ENCODE peak calls at places on chromosomes 5 and 9, in eight cellular contexts. S is neural progenitor cell, L is GM23248, N is MM.1S, X is HCT116, I is GM23338, Y is SK-N-SH, C is PC-3. O is an unnamed sample.

GRCh38 chr5:127878174-127878750 is 175.1 kb downstream of the CCDC192 start:
- DNase-seq in C (peak; percentile 80), Y (peak; percentile 12), S (peak; percentile 60), L (peak; percentile 64), I (peak; percentile 77), X (peak; percentile 62), N (peak; percentile 19), O (peak; percentile 59)

GRCh38 chr5:180808461-180809000 is 5.9 kb upstream of the MGAT1 start:
- DNase-seq in S (no peak), Y (peak; percentile 46), I (no peak), L (no peak), C (no peak), N (no peak), X (no peak), O (no peak)

GRCh38 chr5:124871299-124871698 is 124.9 kb upstream of the ZNF608 start:
- DNase-seq in L (peak; percentile 87), I (no peak), Y (no peak), N (no peak), C (no peak), S (no peak), X (no peak), O (no peak)

GRCh38 chr5:91352831-91353695 is 30.1 kb downstream of the ARRDC3 start:
- DNase-seq in N (no peak), C (no peak), X (no peak), S (peak; percentile 19), Y (peak; percentile 50), L (no peak), I (no peak), O (no peak)

GRCh38 chr9:137741330-137741729 is 122.5 kb downstream of the EHMT1 start:
- DNase-seq in N (no peak), I (no peak), Y (no peak), C (no peak), X (no peak), L (no peak), S (no peak), O (no peak)

GRCh38 chr5:65512170-65512937 is 30.6 kb upstream of the ADAMTS6 start:
- DNase-seq in I (no peak), S (no peak), X (no peak), N (no peak), L (no peak), C (peak; percentile 41), Y (no peak), O (no peak)

GRCh38 chr9:96087669-96088299 is 212.3 kb downstream of the ERCC6L2 start:
- DNase-seq in X (no peak), L (no peak), N (no peak), I (peak; percentile 67), C (peak; percentile 19), S (peak; percentile 52), Y (no peak), O (peak; percentile 73)

GRCh38 chr9:20363233-20363632 is 259.1 kb downstream of the MLLT3 start:
- DNase-seq in I (no peak), X (no peak), C (no peak), L (no peak), S (no peak), N (no peak), Y (no peak), O (no peak)

GRCh38 chr5:95644351-95645042 is 2.1 kb upstream of the RFESD start:
- DNase-seq in Y (peak; percentile 44), I (peak; percentile 87), S (peak; percentile 60), X (peak; percentile 72), L (peak; percentile 74), C (peak; percentile 78), N (peak; percentile 77), O (peak; percentile 77)

GRCh38 chr5:40497573-40497972 is 182.1 kb upstream of the PTGER4 start:
- DNase-seq in Y (no peak), C (peak; percentile 32), N (no peak), S (no peak), L (peak; percentile 9), X (no peak), I (peak; percentile 23), O (no peak)

GRCh38 chr5:53884411-53884810 is 324.0 kb downstream of the NDUFS4 start:
- DNase-seq in S (no peak), L (no peak), N (no peak), C (no peak), I (peak; percentile 28), X (no peak), Y (no peak), O (no peak)

GRCh38 chr5:142145106-142145900 is 36.7 kb downstream of the NDFIP1 start:
- DNase-seq in C (peak; percentile 74), X (peak; percentile 45), S (peak; percentile 71), N (peak; percentile 72), I (peak; percentile 92), Y (peak; percentile 57), L (peak; percentile 80), O (peak; percentile 83)

GRCh38 chr9:69427286-69427685 is 102.3 kb downstream of the ENTREP1 start:
- DNase-seq in S (no peak), Y (no peak), N (no peak), I (no peak), X (no peak), L (no peak), C (no peak), O (no peak)

GRCh38 chr9:70435948-70436347 is 21.5 kb upstream of the KLF9 start:
- DNase-seq in X (no peak), C (peak; percentile 54), N (no peak), S (no peak), I (no peak), Y (no peak), L (peak; percentile 75), O (peak; percentile 28)

GRCh38 chr5:157744055-157745011 is 821 bp downstream of the LSM11 start:
- DNase-seq in Y (peak; percentile 55), C (peak; percentile 37), X (no peak), N (no peak), L (peak; percentile 50), S (no peak), I (peak; percentile 42), O (no peak)

GRCh38 chr9:21741151-21741550 is 61.3 kb upstream of the MTAP start:
- DNase-seq in L (peak; percentile 21), I (no peak), X (no peak), C (no peak), S (no peak), N (no peak), Y (no peak), O (no peak)

GRCh38 chr9:4111233-4112000 is 188.5 kb downstream of the GLIS3 start:
- DNase-seq in C (no peak), L (peak; percentile 41), I (no peak), N (no peak), Y (no peak), X (no peak), S (no peak), O (no peak)

GRCh38 chr9:86720893-86721698 is 226.2 kb downstream of the GAS1 start:
- DNase-seq in Y (no peak), S (no peak), C (peak; percentile 72), N (no peak), I (peak; percentile 37), X (no peak), L (no peak), O (no peak)

GRCh38 chr9:706606-707451 is 134.7 kb upstream of the DMRT1 start:
- DNase-seq in Y (peak; percentile 29), I (peak; percentile 76), N (peak; percentile 81), X (no peak), L (peak; percentile 86), S (peak; percentile 53), C (peak; percentile 49), O (peak; percentile 74)

GRCh38 chr9:132479733-132480132 is 69.7 kb downstream of the CFAP77 start:
- DNase-seq in S (no peak), C (no peak), Y (no peak), X (no peak), I (no peak), L (no peak), N (no peak), O (no peak)

GRCh38 chr9:132478353-132478752 is 68.3 kb downstream of the CFAP77 start:
- DNase-seq in S (no peak), N (no peak), Y (no peak), L (no peak), X (no peak), C (no peak), I (no peak), O (no peak)

GRCh38 chr9:132485454-132485853 is 75.4 kb downstream of the CFAP77 start:
- DNase-seq in N (no peak), S (no peak), I (no peak), X (no peak), C (no peak), Y (no peak), L (no peak), O (no peak)

GRCh38 chr9:132482196-132482813 is 72.3 kb downstream of the CFAP77 start:
- DNase-seq in X (no peak), C (no peak), L (no peak), N (no peak), I (no peak), S (no peak), Y (no peak), O (no peak)

DNA sequence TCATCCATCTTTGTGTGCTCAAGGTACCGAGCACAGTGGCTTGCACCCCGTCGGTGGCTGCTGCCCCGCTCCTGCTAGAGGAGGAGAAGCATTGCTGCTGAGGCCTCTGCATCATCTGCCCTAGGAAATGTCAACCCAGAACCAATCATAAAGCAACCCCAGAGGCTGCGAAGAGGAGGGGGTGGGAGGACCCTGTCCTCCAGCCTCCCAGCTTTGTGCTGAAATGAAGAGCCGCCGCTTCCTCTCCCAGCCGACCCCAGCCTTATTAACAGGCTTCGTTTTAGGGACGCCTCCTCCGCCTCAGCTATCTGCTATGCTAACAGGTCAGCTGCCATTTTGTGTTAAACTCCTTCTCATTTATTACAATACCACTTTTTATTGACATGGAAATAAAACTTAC is 71.5 kb downstream of the CFAP77 start:
- DNase-seq in Y (no peak), X (no peak), C (no peak), N (no peak), L (no peak), S (peak; percentile 52), I (peak; percentile 34), O (no peak)
- H3K27me3 ChIP-seq in Y (no peaks in the 10 kb centered on the region), X (no peaks in the 10 kb centered on the region), C (peaks cover 19% of the 10 kb centered on the region), N (peaks cover 91% of the 10 kb centered on the region), L (peaks cover 22% of the 10 kb centered on the region), S (no peaks in the 10 kb centered on the region), I (no peaks in the 10 kb centered on the region), O (no peaks in the 10 kb centered on the region)

GRCh38 chr5:122311888-122312669 is at the start of gene SNCAIP:
- DNase-seq in S (peak; percentile 83), X (no peak), L (peak; percentile 79), N (peak; percentile 65), C (peak; percentile 5), Y (peak; percentile 81), I (peak; percentile 74), O (peak; percentile 75)
- TF ChIP-seq EZH2phosphoT487 in S (no peak), X (no peak), L (no peak), N (no peak), C (no peak), Y (no peak), I (no peak), O (no peak)

DNA sequence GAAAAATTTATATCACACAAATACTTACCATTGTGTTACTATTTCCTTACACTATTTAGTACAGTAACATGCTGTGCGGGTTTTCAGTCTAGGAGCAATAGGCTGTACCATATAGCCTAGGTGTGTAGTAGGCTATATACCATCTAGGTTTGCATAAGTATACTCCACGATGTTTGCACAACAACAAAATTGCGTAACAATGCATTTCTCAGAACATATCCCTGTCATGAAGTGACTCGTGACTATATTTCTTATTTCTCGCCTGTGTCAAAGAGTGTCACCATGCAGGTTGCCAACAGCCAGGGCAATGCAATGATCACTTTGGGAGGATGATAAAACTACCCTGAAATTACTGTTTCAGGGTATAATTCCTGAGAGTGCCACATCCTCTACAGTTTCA is 65.6 kb upstream of the CD180 start:
- DNase-seq in N (no peak), S (no peak), X (no peak), Y (no peak), I (no peak), C (no peak), L (no peak), O (no peak)
- H3K27me3 ChIP-seq in N (no peaks in the 10 kb centered on the region), S (no peaks in the 10 kb centered on the region), X (peaks cover 14% of the 10 kb centered on the region), Y (no peaks in the 10 kb centered on the region), I (no peaks in the 10 kb centered on the region), C (no peaks in the 10 kb centered on the region), L (no peaks in the 10 kb centered on the region), O (no peaks in the 10 kb centered on the region)

GRCh38 chr5:147216552-147217154 is 18.2 kb upstream of the STK32A start:
- DNase-seq in N (peak; percentile 74), I (peak; percentile 54), L (peak; percentile 5), S (peak; percentile 36), C (peak; percentile 66), X (no peak), Y (no peak), O (peak; percentile 14)
- TF ChIP-seq EZH2phosphoT487 in N (no peak), I (no peak), L (no peak), S (no peak), C (no peak), X (no peak), Y (no peak), O (no peak)